ENCODE peak calls at places on chromosomes 13 and 19, in six cellular contexts. N is neural crest cell, I is SK-N-MC, M is HT-29, V is body of pancreas, S is NCI-H187. O is an unnamed sample.

GRCh38 chr19:28971011-28971410 is 241.9 kb downstream of the UQCRFS1 start:
- DNase-seq in S (no peak), M (no peak), I (no peak), N (no peak), V (no peak), O (no peak)

GRCh38 chr13:33229446-33230177 is 55.9 kb downstream of the STARD13 start:
- DNase-seq in N (peak; percentile 20), M (no peak), V (no peak), I (no peak), S (no peak), O (no peak)

GRCh38 chr19:41392775-41393174 is 4.4 kb downstream of the EXOSC5 start:
- DNase-seq in V (no peak), M (no peak), S (no peak), I (no peak), N (no peak), O (no peak)

GRCh38 chr19:23882493-23882892 is 32.2 kb upstream of the ZNF726 start:
- DNase-seq in S (no peak), V (no peak), M (peak; percentile 58), I (no peak), N (no peak), O (no peak)

GRCh38 chr13:106636492-106636891 is 68.6 kb upstream of the ARGLU1 start:
- DNase-seq in V (no peak), M (no peak), S (no peak), N (no peak), I (no peak), O (no peak)

GRCh38 chr19:54154603-54155345 is 4.7 kb downstream of the LENG1 start:
- DNase-seq in M (no peak), S (no peak), N (no peak), I (no peak), V (no peak), O (no peak)

GRCh38 chr13:44868397-44868796 is 120.9 kb downstream of the NUFIP1 start:
- DNase-seq in I (no peak), S (no peak), M (no peak), V (no peak), N (no peak), O (no peak)

GRCh38 chr13:98570929-98571372 is 6.0 kb downstream of the STK24 start:
- DNase-seq in N (no peak), V (no peak), I (no peak), M (peak; percentile 70), S (peak; percentile 46), O (peak; percentile 96)

GRCh38 chr13:21913010-21913409 is 242.1 kb downstream of the FGF9 start:
- DNase-seq in S (no peak), V (no peak), I (no peak), M (no peak), N (no peak), O (no peak)

GRCh38 chr19:12649941-12650340 is 16.6 kb downstream of the MAN2B1 start:
- DNase-seq in M (no peak), V (no peak), S (no peak), I (no peak), N (no peak), O (no peak)

GRCh38 chr19:56266060-56266459 is 6.5 kb upstream of the EDDM13 start:
- DNase-seq in S (no peak), V (no peak), I (no peak), M (no peak), N (no peak), O (no peak)

GRCh38 chr19:41505105-41505504 is 62.1 kb downstream of the ERICH4 start:
- DNase-seq in M (no peak), V (no peak), N (no peak), S (no peak), I (no peak), O (no peak)

GRCh38 chr13:92362717-92363116 is 863.9 kb upstream of the GPC6 start:
- DNase-seq in N (no peak), V (no peak), M (no peak), I (no peak), S (no peak), O (no peak)

GRCh38 chr19:54231077-54231931 is 8.5 kb upstream of the LILRB3 start:
- DNase-seq in I (no peak), V (peak; percentile 90), M (peak; percentile 98), S (peak; percentile 86), N (peak; percentile 98), O (peak; percentile 79)

GRCh38 chr19:54896036-54896435 is 9.9 kb upstream of the NCR1 start:
- DNase-seq in S (no peak), M (no peak), N (no peak), V (no peak), I (no peak), O (no peak)

GRCh38 chr13:24118576-24118975 is 41.9 kb upstream of the SPATA13 start:
- DNase-seq in I (no peak), M (no peak), V (no peak), N (no peak), S (no peak), O (no peak)

GRCh38 chr19:48638831-48639381 is 1.7 kb upstream of the DBP start:
- DNase-seq in V (peak; percentile 38), S (no peak), M (no peak), I (no peak), N (no peak), O (no peak)

GRCh38 chr19:43311706-43312105 is 41.8 kb upstream of the CD177 start:
- DNase-seq in N (no peak), S (no peak), V (no peak), M (no peak), I (no peak), O (no peak)

GRCh38 chr19:10295305-10295846 is 5.6 kb downstream of the ICAM5 start:
- DNase-seq in I (no peak), M (no peak), V (no peak), N (no peak), S (no peak), O (no peak)

GRCh38 chr13:113049521-113049941 is 56.1 kb upstream of the F7 start:
- DNase-seq in S (no peak), I (no peak), N (no peak), V (no peak), M (no peak), O (no peak)

GRCh38 chr13:29520671-29521070 is 74.8 kb downstream of the SLC7A1 start:
- DNase-seq in V (no peak), M (no peak), I (no peak), S (no peak), N (no peak), O (no peak)

GRCh38 chr13:42660367-42660965 is 86.5 kb downstream of the TNFSF11 start:
- DNase-seq in M (peak; percentile 17), V (no peak), N (no peak), I (no peak), S (no peak), O (peak; percentile 17)

GRCh38 chr19:6068711-6069110 is 41.6 kb downstream of the RFX2 start:
- DNase-seq in V (peak; percentile 35), M (no peak), N (no peak), S (no peak), I (no peak), O (no peak)

GRCh38 chr19:9329999-9330398 is 6.0 kb downstream of the ZNF559 start:
- DNase-seq in S (no peak), V (no peak), N (no peak), I (no peak), M (no peak), O (no peak)

GRCh38 chr13:85379991-85380390 is 419.2 kb downstream of the SLITRK6 start:
- DNase-seq in I (no peak), N (no peak), S (no peak), V (no peak), M (no peak), O (no peak)

GRCh38 chr13:75186384-75186783 is 295.6 kb downstream of the TBC1D4 start:
- DNase-seq in S (no peak), V (no peak), I (no peak), M (peak; percentile 56), N (no peak), O (no peak)